ENCODE peak calls at places on chromosomes 1 and 21, in six cellular contexts. One of them, this sample, is unnamed.

GRCh38 chr1:106995970-106996369 is 60.5 kb upstream of the PRMT6 start:
- DNase-seq in C1 segment of cervical spinal cord: no peak
- DNase-seq in cerebellum: no peak
- DNase-seq in stimulated activated CD4-positive, alpha-beta T cell treated with anti-CD3 and anti-CD28 coated beads, Interleukin-2, amount 100 ng/mL, for 48 hours: no peak
- DNase-seq in fibroblast of mammary gland: no peak
- DNase-seq in activated naive CD8-positive, alpha-beta T cell treated with anti-CD3 and anti-CD28 coated beads, Interleukin-2, amount 50 U/mL, for 24 hours: no peak
- DNase-seq in this sample: no peak

GRCh38 chr1:30083800-30084464 is 639.5 kb downstream of the MATN1 start:
- DNase-seq in C1 segment of cervical spinal cord: no peak
- DNase-seq in stimulated activated CD4-positive, alpha-beta T cell treated with anti-CD3 and anti-CD28 coated beads, Interleukin-2, amount 100 ng/mL, for 48 hours: no peak
- DNase-seq in cerebellum: no peak
- DNase-seq in fibroblast of mammary gland: peak; percentile 70
- DNase-seq in activated naive CD8-positive, alpha-beta T cell treated with anti-CD3 and anti-CD28 coated beads, Interleukin-2, amount 50 U/mL, for 24 hours: no peak
- DNase-seq in this sample: no peak

GRCh38 chr21:46455575-46456385 is 2.9 kb upstream of the DIP2A start:
- DNase-seq in activated naive CD8-positive, alpha-beta T cell treated with anti-CD3 and anti-CD28 coated beads, Interleukin-2, amount 50 U/mL, for 24 hours: no peak
- DNase-seq in fibroblast of mammary gland: peak; percentile 51
- DNase-seq in C1 segment of cervical spinal cord: peak; percentile 55
- DNase-seq in stimulated activated CD4-positive, alpha-beta T cell treated with anti-CD3 and anti-CD28 coated beads, Interleukin-2, amount 100 ng/mL, for 48 hours: no peak
- DNase-seq in cerebellum: no peak
- DNase-seq in this sample: no peak

GRCh38 chr1:227765261-227766014 is 30.2 kb downstream of the SNAP47 start:
- DNase-seq in fibroblast of mammary gland: no peak
- DNase-seq in stimulated activated CD4-positive, alpha-beta T cell treated with anti-CD3 and anti-CD28 coated beads, Interleukin-2, amount 100 ng/mL, for 48 hours: no peak
- DNase-seq in C1 segment of cervical spinal cord: no peak
- DNase-seq in activated naive CD8-positive, alpha-beta T cell treated with anti-CD3 and anti-CD28 coated beads, Interleukin-2, amount 50 U/mL, for 24 hours: no peak
- DNase-seq in cerebellum: no peak
- DNase-seq in this sample: no peak

GRCh38 chr1:94236630-94237290 is 624 bp downstream of the ARHGAP29 start:
- DNase-seq in cerebellum: peak; percentile 57
- DNase-seq in C1 segment of cervical spinal cord: no peak
- DNase-seq in stimulated activated CD4-positive, alpha-beta T cell treated with anti-CD3 and anti-CD28 coated beads, Interleukin-2, amount 100 ng/mL, for 48 hours: no peak
- DNase-seq in fibroblast of mammary gland: peak; percentile 54
- DNase-seq in activated naive CD8-positive, alpha-beta T cell treated with anti-CD3 and anti-CD28 coated beads, Interleukin-2, amount 50 U/mL, for 24 hours: peak; percentile 4
- DNase-seq in this sample: no peak

GRCh38 chr1:6342031-6342430 is 51.5 kb downstream of the ACOT7 start:
- DNase-seq in fibroblast of mammary gland: peak; percentile 9
- DNase-seq in stimulated activated CD4-positive, alpha-beta T cell treated with anti-CD3 and anti-CD28 coated beads, Interleukin-2, amount 100 ng/mL, for 48 hours: no peak
- DNase-seq in cerebellum: no peak
- DNase-seq in C1 segment of cervical spinal cord: no peak
- DNase-seq in activated naive CD8-positive, alpha-beta T cell treated with anti-CD3 and anti-CD28 coated beads, Interleukin-2, amount 50 U/mL, for 24 hours: no peak
- DNase-seq in this sample: no peak

GRCh38 chr1:209720826-209721225 is 16.2 kb downstream of the HSD11B1 start:
- DNase-seq in C1 segment of cervical spinal cord: no peak
- DNase-seq in cerebellum: no peak
- DNase-seq in activated naive CD8-positive, alpha-beta T cell treated with anti-CD3 and anti-CD28 coated beads, Interleukin-2, amount 50 U/mL, for 24 hours: no peak
- DNase-seq in stimulated activated CD4-positive, alpha-beta T cell treated with anti-CD3 and anti-CD28 coated beads, Interleukin-2, amount 100 ng/mL, for 48 hours: no peak
- DNase-seq in fibroblast of mammary gland: no peak
- DNase-seq in this sample: no peak

GRCh38 chr21:29496337-29496736 is 197.6 kb downstream of the BACH1 start:
- DNase-seq in stimulated activated CD4-positive, alpha-beta T cell treated with anti-CD3 and anti-CD28 coated beads, Interleukin-2, amount 100 ng/mL, for 48 hours: no peak
- DNase-seq in C1 segment of cervical spinal cord: no peak
- DNase-seq in cerebellum: no peak
- DNase-seq in fibroblast of mammary gland: no peak
- DNase-seq in activated naive CD8-positive, alpha-beta T cell treated with anti-CD3 and anti-CD28 coated beads, Interleukin-2, amount 50 U/mL, for 24 hours: no peak
- DNase-seq in this sample: no peak

GRCh38 chr1:182163821-182164223 is 102.3 kb upstream of the ZNF648 start:
- DNase-seq in stimulated activated CD4-positive, alpha-beta T cell treated with anti-CD3 and anti-CD28 coated beads, Interleukin-2, amount 100 ng/mL, for 48 hours: no peak
- DNase-seq in C1 segment of cervical spinal cord: peak; percentile 55
- DNase-seq in fibroblast of mammary gland: peak; percentile 52
- DNase-seq in activated naive CD8-positive, alpha-beta T cell treated with anti-CD3 and anti-CD28 coated beads, Interleukin-2, amount 50 U/mL, for 24 hours: no peak
- DNase-seq in cerebellum: peak; percentile 29
- DNase-seq in this sample: no peak

GRCh38 chr1:54763814-54764131 is 550 bp downstream of the PARS2 start:
- DNase-seq in C1 segment of cervical spinal cord: no peak
- DNase-seq in activated naive CD8-positive, alpha-beta T cell treated with anti-CD3 and anti-CD28 coated beads, Interleukin-2, amount 50 U/mL, for 24 hours: no peak
- DNase-seq in stimulated activated CD4-positive, alpha-beta T cell treated with anti-CD3 and anti-CD28 coated beads, Interleukin-2, amount 100 ng/mL, for 48 hours: peak; percentile 16
- DNase-seq in cerebellum: no peak
- DNase-seq in fibroblast of mammary gland: no peak
- DNase-seq in this sample: no peak